ENCODE peak calls at places on chromosomes 3 and 15, in five cellular contexts. Q, H, Y, J and V are unnamed samples.

GRCh38 chr3:30356901-30357753 is 249.3 kb upstream of the TGFBR2 start:
- DNase-seq in Q (no peak), H (peak; percentile 59), Y (no peak), J (no peak), V (no peak)

GRCh38 chr3:87173776-87174175 is 53.3 kb upstream of the CHMP2B start:
- DNase-seq in Q (no peak), H (no peak), Y (no peak), J (no peak), V (no peak)

GRCh38 chr3:139121513-139122220 is 77.0 kb upstream of the PRR23C start:
- DNase-seq in Q (no peak), H (peak; percentile 22), Y (no peak), J (no peak), V (no peak)

GRCh38 chr3:43870110-43870509 is 179.4 kb downstream of the ABHD5 start:
- DNase-seq in Q (no peak), H (peak; percentile 65), Y (peak; percentile 36), J (no peak), V (no peak)

GRCh38 chr3:173552526-173552925 is 155.0 kb downstream of the NLGN1 start:
- DNase-seq in Q (no peak), H (no peak), Y (no peak), J (no peak), V (no peak)

GRCh38 chr3:133361011-133361410 is 38.8 kb upstream of the BFSP2 start:
- DNase-seq in Q (no peak), H (no peak), Y (no peak), J (no peak), V (no peak)

GRCh38 chr15:52397118-52397517 is 101.5 kb upstream of the MYO5C start:
- DNase-seq in Q (no peak), H (no peak), Y (no peak), J (no peak), V (no peak)

GRCh38 chr3:139043554-139044365 is 932 bp downstream of the PRR23C start:
- DNase-seq in Q (no peak), H (no peak), Y (no peak), J (no peak), V (no peak)

GRCh38 chr15:78418681-78419080 is 19.3 kb upstream of the IREB2 start:
- DNase-seq in Q (no peak), H (no peak), Y (no peak), J (no peak), V (no peak)

GRCh38 chr15:39786444-39787056 is 3.9 kb upstream of the FSIP1 start:
- DNase-seq in Q (no peak), H (peak; percentile 38), Y (no peak), J (peak; percentile 46), V (peak; percentile 63)

GRCh38 chr3:61743067-61743466 is 181.7 kb downstream of the PTPRG start:
- DNase-seq in Q (no peak), H (no peak), Y (no peak), J (no peak), V (no peak)

GRCh38 chr3:132256984-132257383 is 60.2 kb upstream of the ACP3 start:
- DNase-seq in Q (no peak), H (peak; percentile 46), Y (no peak), J (no peak), V (peak; percentile 6)

GRCh38 chr3:128309026-128309425 is 155.7 kb downstream of the EEFSEC start:
- DNase-seq in Q (no peak), H (no peak), Y (no peak), J (no peak), V (no peak)

GRCh38 chr3:195259146-195259563 is 11.8 kb downstream of the XXYLT1 start:
- DNase-seq in Q (no peak), H (peak; percentile 54), Y (no peak), J (no peak), V (no peak)

GRCh38 chr3:177443469-177443868 is 246.2 kb upstream of the TBL1XR1 start:
- DNase-seq in Q (no peak), H (peak; percentile 73), Y (no peak), J (no peak), V (no peak)

GRCh38 chr3:126126811-126127431 is 43.0 kb upstream of the SLC41A3 start:
- DNase-seq in Q (no peak), H (no peak), Y (no peak), J (no peak), V (no peak)

GRCh38 chr15:40891810-40892448 is 2.3 kb upstream of the VPS18 start:
- DNase-seq in Q (no peak), H (no peak), Y (no peak), J (peak; percentile 35), V (peak; percentile 76)

GRCh38 chr15:68333775-68334470 is 56.4 kb downstream of the FEM1B start:
- DNase-seq in Q (no peak), H (peak; percentile 51), Y (no peak), J (no peak), V (no peak)

GRCh38 chr3:53293867-53294266 is 38.0 kb upstream of the TKT start:
- DNase-seq in Q (no peak), H (no peak), Y (no peak), J (no peak), V (no peak)

GRCh38 chr3:114144909-114145688 is 33.8 kb downstream of the DRD3 start:
- DNase-seq in Q (no peak), H (peak; percentile 98), Y (peak; percentile 27), J (no peak), V (no peak)

GRCh38 chr15:89307791-89308190 is 26.8 kb downstream of the POLG start:
- DNase-seq in Q (no peak), H (peak; percentile 58), Y (no peak), J (no peak), V (no peak)

GRCh38 chr3:37592328-37592727 is 269.4 kb upstream of the CTDSPL start:
- DNase-seq in Q (no peak), H (no peak), Y (no peak), J (no peak), V (no peak)

GRCh38 chr3:20068512-20069177 is 28.4 kb downstream of the KAT2B start:
- DNase-seq in Q (no peak), H (no peak), Y (no peak), J (no peak), V (no peak)

GRCh38 chr3:148950806-148951205 is 40.5 kb upstream of the GYG1 start:
- DNase-seq in Q (no peak), H (no peak), Y (no peak), J (no peak), V (peak; percentile 28)

GRCh38 chr3:12994607-12995388 is 78.4 kb downstream of the IQSEC1 start:
- DNase-seq in Q (peak; percentile 83), H (peak; percentile 48), Y (peak; percentile 88), J (peak; percentile 88), V (peak; percentile 84)

GRCh38 chr15:31523655-31524049 is 197.0 kb downstream of the KLF13 start:
- DNase-seq in Q (no peak), H (no peak), Y (no peak), J (no peak), V (no peak)

GRCh38 chr15:28985691-28986090 is 99.9 kb downstream of the APBA2 start:
- DNase-seq in Q (no peak), H (no peak), Y (no peak), J (no peak), V (no peak)

GRCh38 chr3:160676547-160677303 is at the start of gene ARL14:
- DNase-seq in Q (no peak), H (peak; percentile 81), Y (no peak), J (no peak), V (no peak)

GRCh38 chr3:70049761-70050160 is 50.2 kb downstream of the SAMMSON start:
- DNase-seq in Q (no peak), H (peak; percentile 7), Y (no peak), J (no peak), V (no peak)

GRCh38 chr15:39587910-39588530 is 7.1 kb downstream of the THBS1 start:
- DNase-seq in Q (no peak), H (no peak), Y (no peak), J (no peak), V (no peak)

GRCh38 chr3:170301404-170301803 is 56.1 kb upstream of the SKIL start:
- DNase-seq in Q (no peak), H (peak; percentile 52), Y (no peak), J (no peak), V (peak; percentile 7)

GRCh38 chr3:5115506-5116162 is 6.5 kb upstream of the ARL8B start:
- DNase-seq in Q (no peak), H (no peak), Y (no peak), J (no peak), V (no peak)

GRCh38 chr3:61251174-61251972 is at the start of gene FHIT:
- DNase-seq in Q (peak; percentile 81), H (peak; percentile 85), Y (peak; percentile 95), J (peak; percentile 89), V (peak; percentile 96)